ENCODE peak calls at places on chromosomes 2 and 18, in ten cellular contexts. T, M, K, A, L, X, Y, V, Q and H are unnamed samples.

GRCh38 chr2:143685439-143686078 is 556.3 kb downstream of the ARHGAP15 start:
- DNase-seq in T (no peak), M (no peak), K (peak), A (no peak), L (no peak), X (no peak), Y (no peak), V (no peak), Q (no peak), H (no peak)

GRCh38 chr2:16135196-16135912 is 195.0 kb downstream of the MYCN start:
- DNase-seq in T (no peak), M (no peak), K (no peak), A (no peak), L (no peak), X (no peak), Y (no peak), V (no peak), Q (no peak), H (no peak)

GRCh38 chr2:187875271-187875670 is 321.0 kb upstream of the TFPI start:
- DNase-seq in T (no peak), M (no peak), K (no peak), A (no peak), L (no peak), X (no peak), Y (no peak), V (no peak), Q (no peak), H (no peak)

GRCh38 chr2:22890142-22890541 is 494.8 kb upstream of the KLHL29 start:
- DNase-seq in T (no peak), M (no peak), K (no peak), A (no peak), L (no peak), X (no peak), Y (no peak), V (no peak), Q (no peak), H (no peak)

GRCh38 chr2:74048843-74049519 is 64.3 kb downstream of the TET3 start:
- DNase-seq in T (no peak), M (no peak), K (no peak), A (peak), L (no peak), X (no peak), Y (no peak), V (no peak), Q (no peak), H (no peak)

GRCh38 chr2:86417961-86418360 is 23.2 kb upstream of the KDM3A start:
- DNase-seq in T (no peak), M (peak), K (no peak), A (no peak), L (no peak), X (no peak), Y (peak), V (no peak), Q (no peak), H (peak)

GRCh38 chr2:191379375-191379774 is 134.2 kb downstream of the MYO1B start:
- DNase-seq in T (no peak), M (no peak), K (no peak), A (no peak), L (no peak), X (no peak), Y (no peak), V (no peak), Q (no peak), H (no peak)

GRCh38 chr18:12336251-12336650 is 28.2 kb downstream of the TUBB6 start:
- DNase-seq in T (no peak), M (no peak), K (no peak), A (no peak), L (no peak), X (peak), Y (no peak), V (no peak), Q (no peak), H (no peak)

GRCh38 chr2:71932780-71933466 is 214.7 kb downstream of the CYP26B1 start:
- DNase-seq in T (no peak), M (no peak), K (peak), A (peak), L (peak), X (no peak), Y (no peak), V (no peak), Q (no peak), H (peak)

GRCh38 chr2:71934595-71935263 is 212.9 kb downstream of the CYP26B1 start:
- DNase-seq in T (no peak), M (peak), K (peak), A (peak), L (peak), X (no peak), Y (peak), V (no peak), Q (no peak), H (peak)

GRCh38 chr2:71932027-71932779 is 215.5 kb downstream of the CYP26B1 start:
- DNase-seq in T (no peak), M (no peak), K (peak), A (peak), L (peak), X (no peak), Y (no peak), V (no peak), Q (no peak), H (no peak)

GRCh38 chr2:71934320-71934593 is 213.4 kb downstream of the CYP26B1 start:
- DNase-seq in T (no peak), M (no peak), K (no peak), A (peak), L (no peak), X (no peak), Y (no peak), V (no peak), Q (no peak), H (no peak)

DNA sequence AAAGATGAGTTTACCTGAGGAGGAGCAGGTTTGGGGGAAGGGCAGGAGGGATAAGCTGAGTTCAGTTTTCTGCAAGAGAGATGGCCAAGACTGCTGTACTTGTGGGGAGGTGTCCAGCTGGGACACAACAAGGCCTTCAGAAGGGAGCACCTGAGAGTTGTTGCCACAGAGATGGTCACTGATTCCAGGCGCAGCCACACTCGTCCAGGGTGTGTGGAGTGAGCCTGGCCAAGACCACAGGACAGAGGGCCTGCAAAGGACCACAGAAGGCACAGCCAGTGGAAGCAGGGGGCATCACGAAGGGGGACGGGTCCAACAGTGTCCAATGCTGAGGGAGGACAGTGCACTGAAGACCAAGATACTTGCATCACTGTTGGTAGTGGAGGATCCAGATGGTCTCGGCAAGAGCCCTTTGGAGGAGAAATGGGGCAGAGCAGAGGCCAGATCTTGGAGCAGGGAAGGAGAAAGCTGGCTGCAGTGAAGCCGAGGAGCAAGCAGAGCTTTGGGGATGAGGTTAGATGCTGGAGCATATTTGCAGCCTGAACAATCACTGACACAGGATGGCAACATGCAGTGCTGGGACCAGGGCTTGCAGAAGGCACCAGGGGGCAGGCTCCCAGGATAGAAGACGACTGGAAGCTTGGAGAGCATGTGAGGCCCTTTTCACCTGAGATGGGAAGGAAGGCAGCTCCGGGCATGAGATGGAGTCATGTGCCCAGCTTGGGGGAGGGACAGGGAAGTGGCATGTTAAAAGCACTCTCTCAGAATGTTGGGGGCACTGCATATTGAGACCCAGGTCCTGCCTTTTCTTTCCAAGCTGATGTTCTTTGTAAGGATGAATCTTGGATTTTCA is 214.0 kb downstream of the CYP26B1 start:
- DNase-seq in T (no peak), M (peak), K (peak), A (peak), L (peak), X (peak), Y (peak), V (no peak), Q (no peak), H (peak)
- TF ChIP-seq CTCF in T (no peak), M (no peak), K (peak), A (peak), L (no peak), X (peak), Y (peak), V (no peak), Q (peak), H (peak)

GRCh38 chr2:238286987-238287386 is 1.4 kb downstream of the PER2 start:
- DNase-seq in T (no peak), M (no peak), K (no peak), A (no peak), L (peak), X (no peak), Y (peak), V (no peak), Q (no peak), H (no peak)
- H3K4me3 ChIP-seq in T (no peak), M (peak), K (no peak), A (no peak), L (peak), X (no peak), Y (peak), V (peak), Q (no peak), H (peak)

GRCh38 chr2:233440714-233441113 is 86.4 kb downstream of the DGKD start:
- DNase-seq in T (no peak), M (no peak), K (no peak), A (no peak), L (no peak), X (no peak), Y (no peak), V (no peak), Q (no peak), H (no peak)
- TF ChIP-seq CTCF in T (no peak), M (no peak), K (no peak), A (no peak), L (no peak), X (no peak), Y (no peak), V (no peak), Q (no peak), H (no peak)

GRCh38 chr2:119522561-119523110 is 1.6 kb downstream of the SCTR start:
- DNase-seq in T (no peak), M (no peak), K (no peak), A (no peak), L (no peak), X (no peak), Y (no peak), V (no peak), Q (no peak), H (no peak)
- H3K4me3 ChIP-seq in T (no peak), M (no peak), K (no peak), A (no peak), L (no peak), X (peak), Y (no peak), V (no peak), Q (no peak), H (no peak)

GRCh38 chr2:25219621-25220020 is 51.2 kb upstream of the POMC start:
- DNase-seq in T (no peak), M (no peak), K (peak), A (no peak), L (no peak), X (no peak), Y (no peak), V (no peak), Q (no peak), H (no peak)

GRCh38 chr2:25213229-25213628 is 44.8 kb upstream of the POMC start:
- DNase-seq in T (no peak), M (no peak), K (no peak), A (no peak), L (no peak), X (no peak), Y (no peak), V (no peak), Q (no peak), H (peak)

GRCh38 chr2:25215232-25215631 is 46.9 kb upstream of the POMC start:
- DNase-seq in T (no peak), M (no peak), K (no peak), A (no peak), L (no peak), X (no peak), Y (no peak), V (no peak), Q (no peak), H (peak)

GRCh38 chr2:25218134-25218533 is 49.8 kb upstream of the POMC start:
- DNase-seq in T (no peak), M (no peak), K (peak), A (no peak), L (no peak), X (no peak), Y (no peak), V (no peak), Q (no peak), H (no peak)

DNA sequence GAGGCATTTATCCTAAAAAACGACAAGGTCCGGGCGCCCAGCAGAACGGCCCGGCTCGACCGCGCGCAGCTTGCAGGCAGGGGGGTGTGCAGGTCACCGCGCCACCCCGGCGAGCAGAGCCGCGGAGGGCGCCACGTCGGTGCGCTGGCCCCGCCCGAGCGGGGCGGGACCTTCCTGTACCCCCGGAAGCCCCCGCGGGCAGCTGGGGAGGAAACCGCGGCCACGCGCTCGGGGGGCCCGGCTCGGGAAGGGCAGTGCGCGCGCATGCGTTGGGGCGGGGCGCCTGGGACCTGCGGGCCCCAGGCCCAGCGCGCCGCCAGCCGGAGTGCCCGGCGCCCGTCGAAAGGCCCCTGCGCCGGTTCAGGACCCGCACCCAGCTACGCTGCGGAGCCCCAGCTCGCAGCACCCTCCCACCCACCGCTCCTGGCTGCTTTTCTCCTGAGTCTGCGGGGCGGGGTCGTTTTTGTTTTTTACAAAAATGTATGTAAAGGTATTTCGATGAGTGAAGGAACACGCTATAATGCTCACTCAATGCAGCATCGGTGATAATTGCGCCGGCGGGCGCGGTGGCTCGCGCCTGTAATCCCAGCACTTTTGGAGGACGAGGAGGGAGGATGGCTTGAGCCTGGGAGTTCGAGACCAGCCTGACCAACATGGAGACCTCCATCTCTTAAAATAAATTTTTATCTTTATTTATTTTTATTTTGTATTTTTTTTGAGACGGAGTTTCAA is 47.7 kb upstream of the POMC start:
- DNase-seq in T (peak), M (peak), K (peak), A (no peak), L (peak), X (peak), Y (peak), V (peak), Q (peak), H (peak)
- TF ChIP-seq CTCF in T (no peak), M (no peak), K (no peak), A (no peak), L (no peak), X (no peak), Y (no peak), V (no peak), Q (no peak), H (no peak)

DNA sequence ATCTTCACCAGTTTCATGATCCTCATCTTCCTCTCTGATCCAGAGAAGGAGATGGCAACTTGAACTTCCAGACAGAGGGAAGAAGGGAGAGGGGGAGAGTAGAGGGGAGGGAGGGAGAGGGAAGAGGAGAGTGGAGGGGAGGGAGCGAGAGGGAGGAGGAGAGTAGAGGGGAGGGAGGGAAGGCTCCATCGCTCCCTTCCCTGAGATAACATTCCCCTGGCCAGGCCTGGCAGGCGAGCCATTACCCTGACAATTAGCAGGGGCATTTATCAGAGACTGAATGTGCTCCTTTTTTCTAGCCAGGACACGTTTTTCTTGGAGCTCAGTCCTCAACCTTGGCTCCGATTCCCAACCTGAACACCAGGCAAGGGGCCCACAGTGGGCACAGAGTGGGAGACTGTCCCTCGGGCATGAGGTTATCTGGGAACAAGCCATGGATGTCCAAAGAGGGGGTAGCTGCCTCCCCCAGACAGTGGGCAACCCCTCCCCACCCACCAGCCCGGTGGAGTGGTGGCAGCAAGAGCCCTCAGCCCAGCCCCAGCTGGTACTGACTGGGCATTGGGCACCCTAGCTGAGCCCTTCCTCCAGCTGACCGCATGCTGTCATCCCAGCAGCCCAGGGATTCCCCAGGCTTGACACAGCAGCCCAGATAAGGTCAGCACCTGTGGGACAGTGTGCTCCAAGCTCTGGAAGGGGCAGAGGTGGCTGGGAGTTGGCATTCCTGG is 81.8 kb downstream of the TNS1 start:
- DNase-seq in T (no peak), M (peak), K (peak), A (no peak), L (no peak), X (peak), Y (no peak), V (no peak), Q (no peak), H (peak)
- H3K4me3 ChIP-seq in T (no peak), M (no peak), K (no peak), A (no peak), L (no peak), X (no peak), Y (no peak), V (no peak), Q (no peak), H (no peak)

DNA sequence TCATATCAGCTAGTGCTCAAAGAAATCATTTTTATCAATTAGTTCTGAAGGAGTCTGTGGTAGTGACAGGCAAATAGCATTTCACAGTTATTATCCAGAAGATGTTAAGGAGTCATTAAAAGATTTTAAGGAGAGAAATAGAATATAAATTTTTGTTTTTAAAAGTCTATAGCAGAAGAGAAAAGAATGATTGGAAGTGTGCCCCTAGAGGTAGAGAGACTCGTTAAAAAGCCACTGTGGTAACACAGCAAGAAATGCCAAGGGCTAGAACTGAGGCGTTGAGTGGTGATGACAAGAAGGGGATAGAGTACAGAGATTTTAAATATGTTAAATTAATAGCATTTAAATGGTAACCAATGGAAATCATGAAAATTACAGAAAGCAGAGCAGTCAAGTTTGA is 78.3 kb downstream of the VWC2L start:
- DNase-seq in T (no peak), M (no peak), K (no peak), A (no peak), L (no peak), X (peak), Y (no peak), V (no peak), Q (no peak), H (no peak)
- TF ChIP-seq CTCF in T (no peak), M (no peak), K (no peak), A (no peak), L (no peak), X (peak), Y (no peak), V (no peak), Q (no peak), H (no peak)

DNA sequence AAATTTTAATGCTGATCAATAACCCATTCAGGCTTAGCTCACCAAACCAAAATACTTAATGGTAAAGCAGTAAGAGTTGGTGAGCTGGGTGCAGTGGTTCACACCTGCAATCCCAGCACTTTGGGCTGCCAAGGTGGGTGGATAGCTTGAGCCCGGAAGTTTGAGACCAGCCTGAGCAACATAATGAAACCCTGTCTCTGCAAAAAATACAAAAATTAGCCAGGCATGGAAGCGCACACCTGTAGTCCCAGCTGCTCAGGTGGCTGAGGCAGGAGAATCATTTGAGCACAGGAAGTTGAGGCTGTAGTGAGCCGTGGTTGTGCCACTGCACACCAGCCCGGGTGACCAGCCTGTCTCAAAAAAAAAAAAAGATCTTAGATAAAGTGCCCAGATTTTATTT is 35.7 kb upstream of the MPP4 start:
- DNase-seq in T (no peak), M (no peak), K (no peak), A (no peak), L (no peak), X (no peak), Y (no peak), V (no peak), Q (no peak), H (no peak)
- H3K4me3 ChIP-seq in T (no peak), M (no peak), K (no peak), A (no peak), L (no peak), X (no peak), Y (no peak), V (no peak), Q (no peak), H (no peak)

DNA sequence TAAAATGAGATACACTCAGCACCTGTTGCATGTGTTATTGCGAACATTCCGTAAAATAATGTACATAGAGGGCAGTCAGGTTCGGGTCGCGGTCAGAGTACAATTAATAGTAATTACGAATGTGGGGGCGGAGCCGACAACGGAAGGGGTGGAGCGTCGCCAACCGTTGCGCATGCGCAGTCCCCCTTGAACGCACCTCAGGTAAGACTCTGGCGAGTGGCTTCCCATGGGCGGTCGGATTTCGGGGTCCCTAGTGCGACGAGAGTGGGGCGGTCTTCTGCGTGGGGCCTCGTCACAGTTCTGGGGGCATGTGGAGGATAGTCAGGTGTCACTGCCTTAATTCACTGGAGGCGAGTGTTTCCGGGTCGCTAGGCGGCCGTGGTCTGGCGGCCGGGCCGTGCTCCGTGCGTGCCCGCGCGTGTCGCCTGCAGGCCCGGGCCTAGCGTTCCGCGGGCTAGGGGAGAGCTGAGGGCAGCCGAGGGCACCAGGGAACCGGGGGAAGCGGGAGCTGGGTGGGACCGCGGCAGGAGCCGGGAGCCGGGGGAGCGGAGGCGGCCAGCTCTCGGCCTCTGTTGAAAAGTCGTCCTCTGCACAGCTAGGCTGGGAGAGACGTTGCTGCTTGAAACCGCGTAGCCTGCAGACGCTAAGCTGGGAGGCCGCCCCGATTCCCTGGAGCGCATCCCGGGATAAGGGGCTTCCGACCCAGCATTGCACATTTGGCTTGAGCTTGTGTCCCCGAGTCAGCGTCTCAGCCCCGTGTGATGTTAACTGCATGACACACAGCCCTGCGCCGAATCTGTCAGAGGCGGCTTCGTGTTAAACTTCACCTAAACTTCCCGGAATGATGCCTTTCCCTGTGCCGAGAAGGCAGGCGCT is at the start of gene CEBPZOS:
- DNase-seq in T (peak), M (peak), K (peak), A (peak), L (peak), X (peak), Y (peak), V (peak), Q (peak), H (peak)
- TF ChIP-seq CTCF in T (no peak), M (no peak), K (no peak), A (no peak), L (peak), X (no peak), Y (no peak), V (no peak), Q (no peak), H (no peak)